ENCODE peak calls at places on chromosome 1, in four cellular contexts. One of them, this sample, is unnamed.

GRCh38 chr1:29655945-29656866 is 419.9 kb downstream of the PTPRU start:
- DNase-seq in sciatic nerve: peak; percentile 23
- DNase-seq in globus pallidus: no peak
- DNase-seq in HT-29: peak; percentile 28
- DNase-seq in this sample: no peak

GRCh38 chr1:168585191-168585590 is 8.8 kb downstream of the XCL1 start:
- DNase-seq in sciatic nerve: no peak
- DNase-seq in globus pallidus: no peak
- DNase-seq in HT-29: no peak
- DNase-seq in this sample: no peak

GRCh38 chr1:42937141-42937696 is 21.4 kb downstream of the SLC2A1 start:
- DNase-seq in sciatic nerve: peak; percentile 51
- DNase-seq in globus pallidus: no peak
- DNase-seq in HT-29: peak; percentile 52
- DNase-seq in this sample: peak; percentile 46

GRCh38 chr1:50275564-50275963 is 147.7 kb downstream of the DMRTA2 start:
- DNase-seq in sciatic nerve: no peak
- DNase-seq in globus pallidus: no peak
- DNase-seq in HT-29: no peak
- DNase-seq in this sample: no peak

GRCh38 chr1:42529724-42530161 is 66.7 kb downstream of the CCDC30 start:
- DNase-seq in sciatic nerve: no peak
- DNase-seq in globus pallidus: no peak
- DNase-seq in HT-29: no peak
- DNase-seq in this sample: no peak

GRCh38 chr1:6519491-6519934 is 28.0 kb upstream of the PLEKHG5 start:
- DNase-seq in sciatic nerve: no peak
- DNase-seq in globus pallidus: no peak
- DNase-seq in HT-29: no peak
- DNase-seq in this sample: no peak

GRCh38 chr1:167517535-167518330 is 596 bp downstream of the CD247 start:
- DNase-seq in sciatic nerve: no peak
- DNase-seq in globus pallidus: no peak
- DNase-seq in HT-29: no peak
- DNase-seq in this sample: peak; percentile 78

GRCh38 chr1:248841702-248842395 is 3.8 kb downstream of the ZNF672 start:
- DNase-seq in sciatic nerve: peak; percentile 55
- DNase-seq in globus pallidus: no peak
- DNase-seq in HT-29: peak; percentile 42
- DNase-seq in this sample: peak; percentile 55

GRCh38 chr1:164651378-164651951 is 92.5 kb downstream of the PBX1 start:
- DNase-seq in sciatic nerve: no peak
- DNase-seq in globus pallidus: no peak
- DNase-seq in HT-29: peak; percentile 84
- DNase-seq in this sample: no peak

GRCh38 chr1:179369751-179370341 is 4.1 kb downstream of the AXDND1 start:
- DNase-seq in sciatic nerve: no peak
- DNase-seq in globus pallidus: peak; percentile 65
- DNase-seq in HT-29: peak; percentile 82
- DNase-seq in this sample: no peak

GRCh38 chr1:184866582-184866981 is 107.7 kb downstream of the NIBAN1 start:
- DNase-seq in sciatic nerve: no peak
- DNase-seq in globus pallidus: no peak
- DNase-seq in HT-29: no peak
- DNase-seq in this sample: no peak

GRCh38 chr1:44500181-44501021 is 95.3 kb downstream of the RNF220 start:
- DNase-seq in sciatic nerve: no peak
- DNase-seq in globus pallidus: peak; percentile 92
- DNase-seq in HT-29: peak; percentile 15
- DNase-seq in this sample: no peak

GRCh38 chr1:19809044-19809750 is 5.9 kb downstream of the RNF186 start:
- DNase-seq in sciatic nerve: no peak
- DNase-seq in globus pallidus: no peak
- DNase-seq in HT-29: no peak
- DNase-seq in this sample: no peak

GRCh38 chr1:235866207-235866912 is at the start of gene LYST:
- DNase-seq in sciatic nerve: peak; percentile 68
- DNase-seq in globus pallidus: peak; percentile 44
- DNase-seq in HT-29: peak; percentile 75
- DNase-seq in this sample: peak; percentile 40

GRCh38 chr1:180973360-180973759 is 49.3 kb downstream of the STX6 start:
- DNase-seq in sciatic nerve: no peak
- DNase-seq in globus pallidus: no peak
- DNase-seq in HT-29: no peak
- DNase-seq in this sample: no peak

GRCh38 chr1:211825990-211826389 is 4.6 kb downstream of the LPGAT1 start:
- DNase-seq in sciatic nerve: no peak
- DNase-seq in globus pallidus: no peak
- DNase-seq in HT-29: no peak
- DNase-seq in this sample: no peak

GRCh38 chr1:46394108-46394871 is at the start of gene FAAH:
- DNase-seq in sciatic nerve: peak; percentile 81
- DNase-seq in globus pallidus: peak; percentile 75
- DNase-seq in HT-29: peak; percentile 73
- DNase-seq in this sample: no peak

GRCh38 chr1:17759114-17759513 is 4.0 kb downstream of the ACTL8 start:
- DNase-seq in sciatic nerve: no peak
- DNase-seq in globus pallidus: no peak
- DNase-seq in HT-29: peak; percentile 19
- DNase-seq in this sample: no peak

GRCh38 chr1:178294654-178295053 is 200.8 kb downstream of the RASAL2 start:
- DNase-seq in sciatic nerve: no peak
- DNase-seq in globus pallidus: no peak
- DNase-seq in HT-29: no peak
- DNase-seq in this sample: no peak

GRCh38 chr1:150551784-150552691 is 2.8 kb downstream of the ADAMTSL4 start:
- DNase-seq in sciatic nerve: peak; percentile 90
- DNase-seq in globus pallidus: peak; percentile 54
- DNase-seq in HT-29: no peak
- DNase-seq in this sample: no peak

GRCh38 chr1:92973203-92973907 is 12.1 kb upstream of the DIPK1A start:
- DNase-seq in sciatic nerve: no peak
- DNase-seq in globus pallidus: no peak
- DNase-seq in HT-29: no peak
- DNase-seq in this sample: no peak

GRCh38 chr1:44602675-44603610 is 71.3 kb downstream of the TMEM53 start:
- DNase-seq in sciatic nerve: no peak
- DNase-seq in globus pallidus: no peak
- DNase-seq in HT-29: no peak
- DNase-seq in this sample: no peak

GRCh38 chr1:93611656-93612055 is 70.0 kb downstream of the BCAR3 start:
- DNase-seq in sciatic nerve: no peak
- DNase-seq in globus pallidus: no peak
- DNase-seq in HT-29: no peak
- DNase-seq in this sample: no peak

GRCh38 chr1:119291611-119292206 is 76.9 kb upstream of the HAO2 start:
- DNase-seq in sciatic nerve: no peak
- DNase-seq in globus pallidus: no peak
- DNase-seq in HT-29: no peak
- DNase-seq in this sample: no peak

GRCh38 chr1:12359734-12360133 is 129.9 kb downstream of the VPS13D start:
- DNase-seq in sciatic nerve: no peak
- DNase-seq in globus pallidus: no peak
- DNase-seq in HT-29: no peak
- DNase-seq in this sample: no peak

GRCh38 chr1:1014896-1015681 is 1.8 kb downstream of the ISG15 start:
- DNase-seq in sciatic nerve: no peak
- DNase-seq in globus pallidus: no peak
- DNase-seq in HT-29: peak; percentile 41
- DNase-seq in this sample: no peak

GRCh38 chr1:207097871-207098324 is 6.1 kb upstream of the C4BPA start:
- DNase-seq in sciatic nerve: no peak
- DNase-seq in globus pallidus: no peak
- DNase-seq in HT-29: peak; percentile 47
- DNase-seq in this sample: no peak

GRCh38 chr1:225973158-225973557 is 26.0 kb downstream of the SDE2 start:
- DNase-seq in sciatic nerve: no peak
- DNase-seq in globus pallidus: no peak
- DNase-seq in HT-29: peak; percentile 24
- DNase-seq in this sample: no peak

GRCh38 chr1:231983266-231984193 is 356.9 kb downstream of the DISC1 start:
- DNase-seq in sciatic nerve: no peak
- DNase-seq in globus pallidus: no peak
- DNase-seq in HT-29: no peak
- DNase-seq in this sample: no peak

GRCh38 chr1:165697491-165697880 is 876 bp downstream of the ALDH9A1 start:
- DNase-seq in sciatic nerve: no peak
- DNase-seq in globus pallidus: peak; percentile 5
- DNase-seq in HT-29: peak; percentile 9
- DNase-seq in this sample: no peak

GRCh38 chr1:234585333-234586055 is 24.5 kb downstream of the IRF2BP2 start:
- DNase-seq in sciatic nerve: no peak
- DNase-seq in globus pallidus: no peak
- DNase-seq in HT-29: no peak
- DNase-seq in this sample: no peak

GRCh38 chr1:69540052-69540451 is 27.7 kb upstream of the LRRC7 start:
- DNase-seq in sciatic nerve: no peak
- DNase-seq in globus pallidus: no peak
- DNase-seq in HT-29: no peak
- DNase-seq in this sample: no peak

GRCh38 chr1:41041866-41042265 is 20.3 kb upstream of the SLFNL1 start:
- DNase-seq in sciatic nerve: no peak
- DNase-seq in globus pallidus: no peak
- DNase-seq in HT-29: no peak
- DNase-seq in this sample: no peak

GRCh38 chr1:229196404-229197224 is 74.3 kb upstream of the RAB4A start:
- DNase-seq in sciatic nerve: no peak
- DNase-seq in globus pallidus: no peak
- DNase-seq in HT-29: no peak
- DNase-seq in this sample: no peak

GRCh38 chr1:148264374-148265276 is 112.5 kb upstream of the NBPF11 start:
- DNase-seq in sciatic nerve: no peak
- DNase-seq in globus pallidus: peak; percentile 24
- DNase-seq in HT-29: peak; percentile 67
- DNase-seq in this sample: no peak

GRCh38 chr1:223815865-223816264 is 29.9 kb downstream of the TP53BP2 start:
- DNase-seq in sciatic nerve: no peak
- DNase-seq in globus pallidus: no peak
- DNase-seq in HT-29: no peak
- DNase-seq in this sample: no peak

GRCh38 chr1:56820755-56821461 is 1.7 kb upstream of the FYB2 start:
- DNase-seq in sciatic nerve: peak; percentile 87
- DNase-seq in globus pallidus: peak; percentile 47
- DNase-seq in HT-29: peak; percentile 67
- DNase-seq in this sample: peak; percentile 36

GRCh38 chr1:31196685-31197084 is 43.0 kb downstream of the NKAIN1 start:
- DNase-seq in sciatic nerve: no peak
- DNase-seq in globus pallidus: no peak
- DNase-seq in HT-29: no peak
- DNase-seq in this sample: no peak

GRCh38 chr1:1337793-1338147 is 6.7 kb downstream of the TAS1R3 start:
- DNase-seq in sciatic nerve: no peak
- DNase-seq in globus pallidus: no peak
- DNase-seq in HT-29: peak; percentile 70
- DNase-seq in this sample: no peak

This sample was measured in CD8-positive, alpha-beta memory T cell.